ENCODE peak calls at places on chromosome 1, in five cellular contexts. M is fibroblast of pulmonary artery, D is AG08396, S is NCI-H1092 treated with DMSO at 0.1 percent for 48 hours, F is T47D. K is an unnamed sample.
A peak's percentile ranks its signal among the peaks of the same experiment; 100 is the strongest.

GRCh38 chr1:145991799-145992412 is 4.5 kb downstream of the TXNIP start:
- DNase-seq in S (no peak), F (no peak), D (no peak), M (no peak), K (no peak)

GRCh38 chr1:164728719-164729118 is 169.7 kb downstream of the PBX1 start:
- DNase-seq in F (no peak), S (no peak), D (no peak), M (no peak), K (no peak)

GRCh38 chr1:108199231-108199657 is 899 bp downstream of the SLC25A24 start:
- DNase-seq in S (no peak), F (no peak), D (peak; percentile 45), M (peak; percentile 54), K (peak; percentile 15)

GRCh38 chr1:156510709-156511108 is 10.1 kb upstream of the MEF2D start:
- DNase-seq in F (no peak), M (peak; percentile 81), D (peak; percentile 80), S (no peak), K (no peak)

GRCh38 chr1:181504294-181505115 is 21.2 kb downstream of the CACNA1E start:
- DNase-seq in M (peak; percentile 13), D (no peak), S (peak; percentile 46), F (no peak), K (peak; percentile 90)

GRCh38 chr1:26994020-26994745 is 691 bp downstream of the TRNP1 start:
- DNase-seq in F (no peak), M (no peak), D (no peak), S (peak; percentile 39), K (peak; percentile 26)

GRCh38 chr1:41917051-41917530 is 1.6 kb downstream of the HIVEP3 start:
- DNase-seq in D (no peak), F (no peak), M (no peak), S (no peak), K (no peak)

GRCh38 chr1:119324198-119324597 is 44.4 kb upstream of the HAO2 start:
- DNase-seq in D (no peak), F (no peak), M (no peak), S (no peak), K (peak; percentile 60)

GRCh38 chr1:17713993-17714392 is 41.1 kb upstream of the ACTL8 start:
- DNase-seq in S (no peak), F (no peak), M (no peak), D (no peak), K (no peak)

GRCh38 chr1:220843481-220844011 is 35.7 kb upstream of the HLX start:
- DNase-seq in M (peak; percentile 94), F (no peak), D (no peak), S (no peak), K (no peak)

GRCh38 chr1:164637461-164638375 is 78.7 kb downstream of the PBX1 start:
- DNase-seq in S (peak; percentile 91), D (peak; percentile 70), F (no peak), M (peak; percentile 91), K (no peak)

GRCh38 chr1:23168079-23168461 is 586 bp downstream of the LUZP1 start:
- DNase-seq in M (no peak), F (no peak), S (no peak), D (no peak), K (peak; percentile 41)

GRCh38 chr1:1098656-1099425 is 17.0 kb downstream of the C1orf159 start:
- DNase-seq in D (no peak), S (no peak), F (no peak), M (no peak), K (no peak)

GRCh38 chr1:96598416-96599168 is 123.0 kb upstream of the PTBP2 start:
- DNase-seq in S (no peak), D (peak; percentile 28), F (no peak), M (peak; percentile 10), K (no peak)

GRCh38 chr1:162372159-162373071 is 4.2 kb downstream of the SPATA46 start:
- DNase-seq in S (no peak), M (no peak), D (no peak), F (no peak), K (no peak)

GRCh38 chr1:85585845-85586244 is 5.3 kb downstream of the CCN1 start:
- DNase-seq in F (no peak), D (peak; percentile 37), S (no peak), M (peak; percentile 85), K (no peak)

GRCh38 chr1:202926578-202927491 is at the start of gene KLHL12:
- DNase-seq in M (peak; percentile 98), S (peak; percentile 99), D (peak; percentile 98), F (peak; percentile 93), K (peak; percentile 98)

GRCh38 chr1:23555949-23556640 is 3.2 kb downstream of the ID3 start:
- DNase-seq in S (no peak), M (peak; percentile 87), F (no peak), D (no peak), K (peak; percentile 68)

GRCh38 chr1:59046730-59047157 is 250.2 kb upstream of the FGGY start:
- DNase-seq in F (no peak), S (no peak), D (no peak), M (no peak), K (peak; percentile 88)

GRCh38 chr1:53343831-53344668 is 16.2 kb upstream of the LRP8 start:
- DNase-seq in M (no peak), F (no peak), S (no peak), D (peak; percentile 44), K (no peak)

GRCh38 chr1:243489681-243490080 is 233.8 kb downstream of the SDCCAG8 start:
- DNase-seq in F (no peak), D (no peak), S (no peak), M (no peak), K (no peak)

GRCh38 chr1:53131590-53131938 is 10.9 kb downstream of the SLC1A7 start:
- DNase-seq in S (no peak), M (no peak), F (no peak), D (no peak), K (no peak)

GRCh38 chr1:112143871-112144441 is 154.5 kb upstream of the KCND3 start:
- DNase-seq in F (no peak), D (no peak), S (no peak), M (no peak), K (no peak)

GRCh38 chr1:215617979-215618378 is 50.9 kb downstream of the KCTD3 start:
- DNase-seq in F (no peak), M (no peak), D (no peak), S (no peak), K (peak; percentile 19)

GRCh38 chr1:240128361-240128760 is 36.7 kb downstream of the FMN2 start:
- DNase-seq in S (no peak), F (no peak), D (no peak), M (no peak), K (no peak)

GRCh38 chr1:59718064-59718988 is 96.4 kb upstream of the HOOK1 start:
- DNase-seq in S (no peak), M (no peak), D (no peak), F (no peak), K (peak; percentile 5)

GRCh38 chr1:247357062-247357780 is 25.6 kb upstream of the ZNF496 start:
- DNase-seq in S (no peak), D (peak; percentile 73), M (peak; percentile 72), F (no peak), K (no peak)

K was measured in GM12865.